ENCODE peak calls at places on chromosomes 3 and 15, in four cellular contexts. One of them, this sample, is unnamed.
A peak's percentile ranks its signal among the peaks of the same experiment; 100 is the strongest.

GRCh38 chr3:146953523-146954125 is 348.5 kb upstream of the PLSCR5 start:
- DNase-seq in SK-MEL-5: no peak
- DNase-seq in T-helper 17 cell: no peak
- DNase-seq in frontal cortex: no peak
- DNase-seq in this sample: no peak

GRCh38 chr3:10756546-10756945 is 59.5 kb upstream of the SLC6A11 start:
- DNase-seq in SK-MEL-5: no peak
- DNase-seq in T-helper 17 cell: no peak
- DNase-seq in frontal cortex: no peak
- DNase-seq in this sample: no peak

GRCh38 chr15:89672221-89673161 is 6.7 kb downstream of the PLIN1 start:
- DNase-seq in SK-MEL-5: no peak
- DNase-seq in T-helper 17 cell: no peak
- DNase-seq in frontal cortex: no peak
- DNase-seq in this sample: peak; percentile 19

GRCh38 chr3:3053974-3054373 is 56.2 kb downstream of the IL5RA start:
- DNase-seq in SK-MEL-5: peak; percentile 64
- DNase-seq in T-helper 17 cell: no peak
- DNase-seq in frontal cortex: no peak
- DNase-seq in this sample: no peak

GRCh38 chr15:67542192-67542461 is 376 bp upstream of the MAP2K5 start:
- DNase-seq in SK-MEL-5: no peak
- DNase-seq in T-helper 17 cell: no peak
- DNase-seq in frontal cortex: peak; percentile 21
- DNase-seq in this sample: no peak

GRCh38 chr15:66704019-66704782 is 2.2 kb downstream of the SMAD6 start:
- DNase-seq in SK-MEL-5: no peak
- DNase-seq in T-helper 17 cell: no peak
- DNase-seq in frontal cortex: no peak
- DNase-seq in this sample: no peak

GRCh38 chr3:9110802-9111201 is 138.6 kb downstream of the SRGAP3 start:
- DNase-seq in SK-MEL-5: no peak
- DNase-seq in T-helper 17 cell: no peak
- DNase-seq in frontal cortex: no peak
- DNase-seq in this sample: no peak

GRCh38 chr3:38085943-38086324 is 46.9 kb downstream of the DLEC1 start:
- DNase-seq in SK-MEL-5: no peak
- DNase-seq in T-helper 17 cell: no peak
- DNase-seq in frontal cortex: no peak
- DNase-seq in this sample: no peak

GRCh38 chr3:146546366-146546965 is 2.1 kb upstream of the PLSCR1 start:
- DNase-seq in SK-MEL-5: no peak
- DNase-seq in T-helper 17 cell: no peak
- DNase-seq in frontal cortex: no peak
- DNase-seq in this sample: no peak

GRCh38 chr3:171833775-171834460 is 9.2 kb upstream of the TMEM212 start:
- DNase-seq in SK-MEL-5: peak; percentile 74
- DNase-seq in T-helper 17 cell: no peak
- DNase-seq in frontal cortex: no peak
- DNase-seq in this sample: peak; percentile 28

GRCh38 chr3:16189201-16189600 is 14.7 kb downstream of the GALNT15 start:
- DNase-seq in SK-MEL-5: no peak
- DNase-seq in T-helper 17 cell: no peak
- DNase-seq in frontal cortex: no peak
- DNase-seq in this sample: no peak

GRCh38 chr3:110810356-110810755 is 261.3 kb upstream of the NECTIN3 start:
- DNase-seq in SK-MEL-5: no peak
- DNase-seq in T-helper 17 cell: no peak
- DNase-seq in frontal cortex: no peak
- DNase-seq in this sample: no peak

GRCh38 chr15:37104413-37105392 is 4.4 kb upstream of the MEIS2 start:
- DNase-seq in SK-MEL-5: no peak
- DNase-seq in T-helper 17 cell: no peak
- DNase-seq in frontal cortex: no peak
- DNase-seq in this sample: no peak

GRCh38 chr3:50552058-50552435 is 15.5 kb downstream of the C3orf18 start:
- DNase-seq in SK-MEL-5: no peak
- DNase-seq in T-helper 17 cell: no peak
- DNase-seq in frontal cortex: no peak
- DNase-seq in this sample: no peak

GRCh38 chr15:100248236-100248635 is 93.5 kb downstream of the ADAMTS17 start:
- DNase-seq in SK-MEL-5: no peak
- DNase-seq in T-helper 17 cell: no peak
- DNase-seq in frontal cortex: no peak
- DNase-seq in this sample: no peak

GRCh38 chr3:34106879-34107278 is 308.4 kb downstream of the PDCD6IP start:
- DNase-seq in SK-MEL-5: peak; percentile 61
- DNase-seq in T-helper 17 cell: no peak
- DNase-seq in frontal cortex: no peak
- DNase-seq in this sample: peak; percentile 22

GRCh38 chr3:195931582-195932273 is 23.4 kb upstream of the TNK2 start:
- DNase-seq in SK-MEL-5: no peak
- DNase-seq in T-helper 17 cell: no peak
- DNase-seq in frontal cortex: no peak
- DNase-seq in this sample: no peak

GRCh38 chr3:53069422-53070068 is 23.7 kb upstream of the SFMBT1 start:
- DNase-seq in SK-MEL-5: peak; percentile 34
- DNase-seq in T-helper 17 cell: no peak
- DNase-seq in frontal cortex: no peak
- DNase-seq in this sample: no peak

GRCh38 chr3:73405853-73406252 is 218.9 kb downstream of the PDZRN3 start:
- DNase-seq in SK-MEL-5: no peak
- DNase-seq in T-helper 17 cell: no peak
- DNase-seq in frontal cortex: no peak
- DNase-seq in this sample: no peak

GRCh38 chr15:68312701-68313204 is 35.2 kb downstream of the FEM1B start:
- DNase-seq in SK-MEL-5: no peak
- DNase-seq in T-helper 17 cell: no peak
- DNase-seq in frontal cortex: no peak
- DNase-seq in this sample: no peak

GRCh38 chr3:51580418-51580817 is 41.9 kb downstream of the RAD54L2 start:
- DNase-seq in SK-MEL-5: no peak
- DNase-seq in T-helper 17 cell: no peak
- DNase-seq in frontal cortex: no peak
- DNase-seq in this sample: no peak

GRCh38 chr15:100125627-100126231 is 216.0 kb downstream of the ADAMTS17 start:
- DNase-seq in SK-MEL-5: no peak
- DNase-seq in T-helper 17 cell: no peak
- DNase-seq in frontal cortex: no peak
- DNase-seq in this sample: no peak